ENCODE peak calls at places on chromosomes 7 and 10, in ten cellular contexts. L is GM12891, V is A549, U is adrenal gland, E is lower leg skin, B is transverse colon, J is ovary, P is HCT116, I is suprapubic skin, G is uterus. R is an unnamed sample.

GRCh38 chr10:949446-949845 is 17.9 kb upstream of the LARP4B start:
- DNase-seq in L (no peak), V (no peak), U (no peak), E (no peak), B (no peak), J (no peak), P (no peak), I (no peak), G (no peak), R (no peak)

GRCh38 chr10:102246261-102246660 is 929 bp downstream of the GBF1 start:
- DNase-seq in L (no peak), V (no peak), U (no peak), E (no peak), B (no peak), J (no peak), P (no peak), I (no peak), G (no peak), R (no peak)

GRCh38 chr7:42372498-42372897 is 135.5 kb upstream of the GLI3 start:
- DNase-seq in L (no peak), V (no peak), U (no peak), E (no peak), B (no peak), J (no peak), P (no peak), I (no peak), G (no peak), R (no peak)

GRCh38 chr7:134618756-134619530 is 27.7 kb upstream of the BPGM start:
- DNase-seq in L (no peak), V (no peak), U (no peak), E (no peak), B (no peak), J (no peak), P (no peak), I (no peak), G (no peak), R (no peak)

GRCh38 chr7:127838816-127839415 is 186.9 kb downstream of the SND1 start:
- DNase-seq in L (no peak), V (no peak), U (no peak), E (no peak), B (no peak), J (peak), P (no peak), I (no peak), G (peak), R (no peak)

GRCh38 chr10:100183482-100183881 is 2.3 kb downstream of the ERLIN1 start:
- DNase-seq in L (no peak), V (peak), U (no peak), E (no peak), B (peak), J (no peak), P (no peak), I (no peak), G (no peak), R (no peak)

GRCh38 chr10:112791447-112791846 is 158.6 kb upstream of the TCF7L2 start:
- DNase-seq in L (no peak), V (no peak), U (no peak), E (no peak), B (no peak), J (no peak), P (no peak), I (no peak), G (no peak), R (no peak)

GRCh38 chr7:20577362-20578069 is 38.0 kb upstream of the ABCB5 start:
- DNase-seq in L (no peak), V (no peak), U (no peak), E (no peak), B (no peak), J (no peak), P (no peak), I (no peak), G (no peak), R (no peak)

GRCh38 chr10:130873636-130874035 is 437.9 kb downstream of the TCERG1L start:
- DNase-seq in L (no peak), V (no peak), U (no peak), E (no peak), B (no peak), J (no peak), P (no peak), I (peak), G (no peak), R (no peak)

GRCh38 chr7:79436378-79436777 is 17.1 kb downstream of the MAGI2 start:
- DNase-seq in L (no peak), V (no peak), U (no peak), E (no peak), B (no peak), J (no peak), P (no peak), I (no peak), G (no peak), R (no peak)

GRCh38 chr7:33310546-33310945 is 181.2 kb downstream of the BBS9 start:
- DNase-seq in L (no peak), V (no peak), U (no peak), E (no peak), B (no peak), J (no peak), P (no peak), I (no peak), G (no peak), R (no peak)

GRCh38 chr10:115417585-115418265 is 324.6 kb downstream of the ATRNL1 start:
- DNase-seq in L (peak), V (peak), U (peak), E (no peak), B (peak), J (no peak), P (peak), I (no peak), G (no peak), R (no peak)

GRCh38 chr7:167087-167855 is 25.1 kb upstream of the FAM20C start:
- DNase-seq in L (no peak), V (no peak), U (no peak), E (no peak), B (no peak), J (no peak), P (no peak), I (no peak), G (no peak), R (peak)

GRCh38 chr7:128164061-128164954 is 76.8 kb upstream of the LEP start:
- DNase-seq in L (no peak), V (peak), U (peak), E (no peak), B (no peak), J (no peak), P (peak), I (peak), G (no peak), R (no peak)

GRCh38 chr7:47458057-47458456 is 123.9 kb downstream of the TNS3 start:
- DNase-seq in L (no peak), V (no peak), U (peak), E (peak), B (peak), J (peak), P (no peak), I (no peak), G (peak), R (peak)

GRCh38 chr7:98870807-98871491 is 1.1 kb upstream of the TMEM130 start:
- DNase-seq in L (no peak), V (no peak), U (peak), E (no peak), B (no peak), J (no peak), P (no peak), I (peak), G (no peak), R (no peak)

GRCh38 chr7:43039346-43039745 is 73.1 kb upstream of the HECW1 start:
- DNase-seq in L (no peak), V (no peak), U (no peak), E (no peak), B (no peak), J (no peak), P (no peak), I (no peak), G (no peak), R (no peak)

GRCh38 chr10:82558208-82558607 is 683.2 kb downstream of the NRG3 start:
- DNase-seq in L (no peak), V (peak), U (no peak), E (no peak), B (no peak), J (no peak), P (no peak), I (no peak), G (no peak), R (no peak)

GRCh38 chr7:106590209-106590816 is 70.6 kb downstream of the CCDC71L start:
- DNase-seq in L (no peak), V (no peak), U (no peak), E (no peak), B (no peak), J (no peak), P (no peak), I (no peak), G (no peak), R (no peak)

GRCh38 chr10:30151581-30152389 is 92.4 kb upstream of the JCAD start:
- DNase-seq in L (no peak), V (peak), U (peak), E (peak), B (peak), J (no peak), P (peak), I (no peak), G (no peak), R (peak)
- TF ChIP-seq POLR2A in L (no peak), V (no peak), U (no peak), E (no peak), B (no peak), J (no peak), P (no peak), I (no peak), G (no peak), R (no peak)

GRCh38 chr7:129855234-129855673 is 97.5 kb downstream of the UBE2H start:
- DNase-seq in L (no peak), V (no peak), U (no peak), E (no peak), B (no peak), J (no peak), P (no peak), I (no peak), G (peak), R (no peak)

GRCh38 chr7:129851174-129851573 is 101.6 kb downstream of the UBE2H start:
- DNase-seq in L (no peak), V (no peak), U (no peak), E (no peak), B (no peak), J (no peak), P (no peak), I (no peak), G (no peak), R (no peak)

GRCh38 chr7:129853661-129854268 is 99.0 kb downstream of the UBE2H start:
- DNase-seq in L (no peak), V (peak), U (no peak), E (no peak), B (no peak), J (no peak), P (peak), I (no peak), G (no peak), R (no peak)

GRCh38 chr7:129848436-129848835 is 104.3 kb downstream of the UBE2H start:
- DNase-seq in L (no peak), V (no peak), U (no peak), E (no peak), B (no peak), J (no peak), P (no peak), I (no peak), G (no peak), R (no peak)

GRCh38 chr7:129851810-129852209 is 101.0 kb downstream of the UBE2H start:
- DNase-seq in L (no peak), V (no peak), U (no peak), E (no peak), B (no peak), J (no peak), P (no peak), I (no peak), G (no peak), R (no peak)
- TF ChIP-seq POLR2A in L (no peak), V (no peak), U (no peak), E (no peak), B (no peak), J (no peak), P (no peak), I (no peak), G (no peak), R (no peak)

GRCh38 chr7:129769400-129769774 is 157.9 kb downstream of the NRF1 start:
- DNase-seq in L (no peak), V (no peak), U (no peak), E (no peak), B (no peak), J (no peak), P (no peak), I (no peak), G (no peak), R (no peak)

GRCh38 chr7:129771201-129771927 is 159.8 kb downstream of the NRF1 start:
- DNase-seq in L (no peak), V (no peak), U (no peak), E (no peak), B (no peak), J (no peak), P (no peak), I (no peak), G (no peak), R (no peak)

GRCh38 chr7:129769866-129770808 is 158.6 kb downstream of the NRF1 start:
- DNase-seq in L (no peak), V (no peak), U (no peak), E (no peak), B (no peak), J (no peak), P (no peak), I (no peak), G (no peak), R (no peak)

GRCh38 chr7:129767120-129768011 is 155.8 kb downstream of the NRF1 start:
- DNase-seq in L (no peak), V (no peak), U (no peak), E (no peak), B (no peak), J (no peak), P (no peak), I (no peak), G (no peak), R (no peak)

GRCh38 chr7:129768614-129769399 is 157.3 kb downstream of the NRF1 start:
- DNase-seq in L (no peak), V (no peak), U (no peak), E (no peak), B (no peak), J (no peak), P (no peak), I (no peak), G (no peak), R (no peak)
- TF ChIP-seq POLR2A in L (no peak), V (no peak), U (no peak), E (no peak), B (no peak), J (no peak), P (no peak), I (no peak), G (no peak), R (no peak)

DNA sequence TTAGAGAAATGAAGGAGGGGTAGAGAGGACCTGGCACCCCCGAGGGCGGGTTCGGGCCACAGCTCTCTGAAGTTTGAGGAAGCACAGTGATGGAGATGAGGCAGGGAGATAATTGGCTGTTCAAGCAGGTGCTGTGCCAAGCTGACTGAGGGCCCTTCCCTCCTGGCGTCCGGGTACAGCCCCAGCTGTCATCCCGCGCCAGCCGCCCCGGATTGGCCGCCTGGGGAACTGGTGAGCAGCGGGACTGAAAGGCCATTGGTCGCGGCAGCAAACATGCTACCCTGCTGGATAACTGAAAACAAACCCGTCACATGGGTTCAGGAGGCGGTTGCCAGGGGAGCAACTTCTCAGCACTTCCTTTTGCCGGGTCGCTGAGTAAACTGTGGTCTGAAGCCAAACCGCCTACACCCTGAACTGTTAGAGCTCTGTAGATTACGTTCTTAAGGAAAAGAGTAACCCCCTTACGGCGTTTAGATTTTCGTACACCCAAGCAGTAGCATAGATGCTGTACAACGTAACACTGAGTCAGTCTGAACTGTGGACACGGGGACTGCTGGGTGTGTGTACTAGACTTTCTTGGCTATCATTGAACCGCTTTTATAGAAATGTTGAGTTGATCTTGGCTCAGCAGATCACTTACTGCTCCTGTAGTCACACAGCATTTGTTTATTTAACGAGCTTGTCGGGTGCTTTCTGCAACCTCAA is 1.3 kb downstream of the INSIG1 start:
- DNase-seq in L (peak), V (peak), U (peak), E (peak), B (peak), J (peak), P (peak), I (peak), G (peak), R (peak)
- TF ChIP-seq POLR2A in L (peak), V (no peak), U (peak), E (no peak), B (peak), J (peak), P (no peak), I (no peak), G (peak), R (no peak)

GRCh38 chr7:100348805-100349204 is 9.1 kb upstream of the PILRB start:
- DNase-seq in L (no peak), V (no peak), U (no peak), E (no peak), B (no peak), J (no peak), P (no peak), I (no peak), G (no peak), R (no peak)

GRCh38 chr7:100352984-100353684 is 4.8 kb upstream of the PILRB start:
- DNase-seq in L (no peak), V (no peak), U (no peak), E (no peak), B (no peak), J (no peak), P (no peak), I (peak), G (no peak), R (no peak)

GRCh38 chr7:100353685-100354330 is 4.1 kb upstream of the PILRB start:
- DNase-seq in L (no peak), V (no peak), U (no peak), E (no peak), B (no peak), J (no peak), P (no peak), I (peak), G (no peak), R (no peak)

GRCh38 chr7:100349757-100350156 is 8.2 kb upstream of the PILRB start:
- DNase-seq in L (no peak), V (no peak), U (no peak), E (no peak), B (no peak), J (no peak), P (no peak), I (no peak), G (no peak), R (no peak)

GRCh38 chr7:100351657-100352058 is 6.3 kb upstream of the PILRB start:
- DNase-seq in L (no peak), V (no peak), U (no peak), E (no peak), B (no peak), J (no peak), P (no peak), I (no peak), G (no peak), R (no peak)
- TF ChIP-seq POLR2A in L (no peak), V (no peak), U (no peak), E (no peak), B (no peak), J (no peak), P (no peak), I (no peak), G (no peak), R (no peak)

GRCh38 chr10:103618575-103619423 is 125.3 kb downstream of the NEURL1 start:
- DNase-seq in L (no peak), V (no peak), U (peak), E (peak), B (peak), J (peak), P (no peak), I (no peak), G (peak), R (peak)
- TF ChIP-seq POLR2A in L (no peak), V (no peak), U (no peak), E (no peak), B (no peak), J (no peak), P (no peak), I (no peak), G (no peak), R (no peak)

GRCh38 chr10:43689007-43689491 is 40.4 kb upstream of the ZNF32 start:
- DNase-seq in L (no peak), V (no peak), U (no peak), E (no peak), B (no peak), J (no peak), P (no peak), I (peak), G (no peak), R (peak)

GRCh38 chr10:43691503-43691902 is 42.8 kb upstream of the ZNF32 start:
- DNase-seq in L (no peak), V (no peak), U (no peak), E (no peak), B (no peak), J (no peak), P (no peak), I (no peak), G (no peak), R (no peak)

GRCh38 chr10:43689618-43689954 is 40.9 kb upstream of the ZNF32 start:
- DNase-seq in L (peak), V (peak), U (peak), E (peak), B (peak), J (peak), P (no peak), I (peak), G (peak), R (peak)

GRCh38 chr10:43688348-43688892 is 39.7 kb upstream of the ZNF32 start:
- DNase-seq in L (no peak), V (no peak), U (no peak), E (no peak), B (no peak), J (no peak), P (no peak), I (no peak), G (no peak), R (no peak)

GRCh38 chr10:43689955-43690771 is 41.5 kb upstream of the ZNF32 start:
- DNase-seq in L (peak), V (peak), U (peak), E (peak), B (peak), J (peak), P (peak), I (peak), G (peak), R (peak)
- TF ChIP-seq POLR2A in L (no peak), V (no peak), U (no peak), E (no peak), B (peak), J (peak), P (no peak), I (no peak), G (peak), R (no peak)

DNA sequence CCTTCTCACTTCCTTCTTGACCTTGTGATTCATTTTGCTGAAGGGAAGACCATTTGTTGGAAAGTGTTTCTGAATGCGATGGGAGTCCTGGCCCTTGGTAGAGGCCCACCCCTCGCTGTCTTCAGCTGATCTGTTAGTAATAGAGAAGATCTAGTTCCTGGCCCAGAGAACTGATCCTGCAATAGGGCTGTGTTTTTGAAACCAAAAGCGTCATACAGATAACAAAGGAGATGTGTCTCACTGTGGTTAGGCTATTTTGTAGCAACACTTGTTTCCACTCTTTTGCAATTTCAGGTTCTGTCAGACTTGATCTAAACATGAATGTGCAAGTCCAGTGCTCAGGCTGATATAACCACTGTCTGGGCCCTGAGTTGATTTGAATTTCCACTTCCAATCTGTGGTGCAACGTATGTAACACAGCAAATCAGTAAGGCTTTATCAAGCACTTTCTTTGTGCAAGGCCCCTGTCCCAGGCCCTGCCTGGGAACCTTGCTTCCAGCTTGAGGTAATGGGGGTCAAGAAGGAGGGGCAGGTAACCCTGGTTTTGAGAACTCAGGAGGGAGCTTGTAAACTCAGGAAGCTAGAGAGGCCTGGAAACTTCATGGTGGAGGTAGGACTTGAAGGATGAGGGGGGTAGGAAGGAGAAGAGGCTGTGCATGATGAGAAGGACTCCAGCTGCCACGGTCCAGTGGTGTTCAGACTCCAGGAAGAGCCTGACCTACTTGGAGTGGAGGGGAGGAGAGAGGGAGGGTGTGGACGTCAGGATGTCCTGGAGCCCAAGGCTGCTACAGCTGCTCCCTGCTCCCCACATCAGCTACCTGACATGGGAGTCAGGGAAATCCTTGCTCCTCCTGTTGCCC is 42.2 kb upstream of the SRGN start:
- DNase-seq in L (no peak), V (no peak), U (no peak), E (no peak), B (no peak), J (no peak), P (no peak), I (no peak), G (no peak), R (no peak)
- TF ChIP-seq POLR2A in L (no peak), V (no peak), U (no peak), E (no peak), B (no peak), J (no peak), P (no peak), I (no peak), G (no peak), R (no peak)